ENCODE peak calls at places on chromosomes 1 and 21, in four cellular contexts. I is sigmoid colon, W is AG09309, C is AG04450. O is an unnamed sample.

GRCh38 chr21:29265690-29266479 is 32.8 kb upstream of the BACH1 start:
- DNase-seq in C (no peak), W (no peak), I (no peak), O (no peak)

GRCh38 chr1:29346573-29346972 is 110.3 kb downstream of the PTPRU start:
- DNase-seq in I (peak), C (no peak), W (no peak), O (no peak)

GRCh38 chr1:234977891-234978396 is 150.7 kb downstream of the TOMM20 start:
- DNase-seq in I (peak), C (no peak), W (no peak), O (no peak)

GRCh38 chr1:43383449-43383848 is 6.2 kb downstream of the MED8 start:
- DNase-seq in W (no peak), I (no peak), C (no peak), O (no peak)

GRCh38 chr1:201990427-201990826 is 8.0 kb downstream of the RNPEP start:
- DNase-seq in W (no peak), I (no peak), C (no peak), O (no peak)

GRCh38 chr1:156625436-156626078 is 6.3 kb downstream of the HAPLN2 start:
- DNase-seq in C (no peak), I (peak), W (no peak), O (peak)

GRCh38 chr21:43752758-43753438 is 23.2 kb downstream of the CSTB start:
- DNase-seq in I (no peak), W (no peak), C (no peak), O (no peak)

GRCh38 chr1:15703562-15703961 is 19.4 kb downstream of the PLEKHM2 start:
- DNase-seq in I (peak), W (peak), C (peak), O (peak)

GRCh38 chr1:235990376-235990795 is 74.5 kb downstream of the NID1 start:
- DNase-seq in I (no peak), W (no peak), C (no peak), O (peak)

GRCh38 chr1:109266965-109267364 is 16.0 kb downstream of the PSRC1 start:
- DNase-seq in W (no peak), I (no peak), C (no peak), O (peak)

GRCh38 chr1:153428790-153429189 is 12.5 kb downstream of the S100A7A start:
- DNase-seq in I (no peak), C (no peak), W (no peak), O (no peak)

GRCh38 chr1:34013958-34014737 is 150.3 kb downstream of the HMGB4 start:
- DNase-seq in C (no peak), I (no peak), W (no peak), O (no peak)

GRCh38 chr1:116834605-116835004 is 75.1 kb upstream of the PTGFRN start:
- DNase-seq in I (no peak), W (no peak), C (no peak), O (no peak)

GRCh38 chr1:214475746-214476145 is 75.7 kb downstream of the PTPN14 start:
- DNase-seq in I (no peak), C (no peak), W (no peak), O (no peak)

GRCh38 chr1:77584884-77585283 is 97.6 kb downstream of the ZZZ3 start:
- DNase-seq in I (no peak), W (no peak), C (no peak), O (no peak)

GRCh38 chr1:78340006-78340405 is 150.8 kb upstream of the PTGFR start:
- DNase-seq in C (peak), I (no peak), W (peak), O (peak)

GRCh38 chr1:244854175-244854574 is 10.2 kb downstream of the HNRNPU start:
- DNase-seq in I (no peak), W (no peak), C (no peak), O (no peak)

GRCh38 chr1:229001467-229001866 is 266.2 kb downstream of the RHOU start:
- DNase-seq in W (no peak), C (no peak), I (no peak), O (no peak)

GRCh38 chr1:176178316-176178715 is 28.8 kb downstream of the COP1 start:
- DNase-seq in C (no peak), W (no peak), I (no peak), O (peak)

GRCh38 chr1:160726498-160727391 is 12.3 kb upstream of the SLAMF7 start:
- DNase-seq in C (peak), W (no peak), I (no peak), O (peak)

GRCh38 chr1:157562515-157562914 is 10.2 kb upstream of the FCRL5 start:
- DNase-seq in W (no peak), C (no peak), I (no peak), O (no peak)

GRCh38 chr1:187342495-187342894 is 513.7 kb downstream of the PLA2G4A start:
- DNase-seq in C (peak), I (no peak), W (no peak), O (no peak)

GRCh38 chr1:112722601-112723510 is 7.7 kb upstream of the PPM1J start:
- DNase-seq in W (no peak), I (no peak), C (no peak), O (peak)

GRCh38 chr1:100511058-100511457 is 26.9 kb upstream of the GPR88 start:
- DNase-seq in C (no peak), W (no peak), I (no peak), O (no peak)

GRCh38 chr21:15241997-15242767 is 177.4 kb upstream of the NRIP1 start:
- DNase-seq in C (no peak), W (no peak), I (no peak), O (no peak)

GRCh38 chr1:214957330-214958137 is 125.0 kb upstream of the KCNK2 start:
- DNase-seq in I (no peak), C (peak), W (peak), O (peak)

GRCh38 chr1:175132456-175132855 is 60.1 kb downstream of the KIAA0040 start:
- DNase-seq in I (no peak), C (no peak), W (peak), O (peak)

GRCh38 chr1:22806584-22806983 is 95.9 kb downstream of the EPHB2 start:
- DNase-seq in C (no peak), I (no peak), W (no peak), O (no peak)

DNA sequence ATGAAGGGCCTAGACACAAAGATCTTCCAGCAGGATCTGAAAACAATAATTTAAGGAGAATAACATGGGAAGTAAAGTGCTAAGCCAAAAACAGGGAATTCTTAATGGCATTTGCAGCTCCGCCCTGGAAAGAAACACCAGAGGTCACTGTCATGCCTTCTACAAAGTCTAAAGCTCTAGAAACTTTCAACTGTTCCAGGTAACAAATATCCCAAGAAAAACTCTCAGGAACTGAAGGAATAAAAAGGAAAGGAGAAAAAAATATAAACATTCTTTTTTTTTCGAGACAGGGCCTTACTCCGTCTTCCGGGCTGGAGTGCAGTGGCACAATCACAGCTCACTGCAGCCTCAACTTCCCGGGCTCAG is 13.2 kb downstream of the ZC3H12A start:
- DNase-seq in W (no peak), C (no peak), I (no peak), O (no peak)
- TF ChIP-seq CTCF in W (no peak), C (no peak), I (no peak), O (no peak)

DNA sequence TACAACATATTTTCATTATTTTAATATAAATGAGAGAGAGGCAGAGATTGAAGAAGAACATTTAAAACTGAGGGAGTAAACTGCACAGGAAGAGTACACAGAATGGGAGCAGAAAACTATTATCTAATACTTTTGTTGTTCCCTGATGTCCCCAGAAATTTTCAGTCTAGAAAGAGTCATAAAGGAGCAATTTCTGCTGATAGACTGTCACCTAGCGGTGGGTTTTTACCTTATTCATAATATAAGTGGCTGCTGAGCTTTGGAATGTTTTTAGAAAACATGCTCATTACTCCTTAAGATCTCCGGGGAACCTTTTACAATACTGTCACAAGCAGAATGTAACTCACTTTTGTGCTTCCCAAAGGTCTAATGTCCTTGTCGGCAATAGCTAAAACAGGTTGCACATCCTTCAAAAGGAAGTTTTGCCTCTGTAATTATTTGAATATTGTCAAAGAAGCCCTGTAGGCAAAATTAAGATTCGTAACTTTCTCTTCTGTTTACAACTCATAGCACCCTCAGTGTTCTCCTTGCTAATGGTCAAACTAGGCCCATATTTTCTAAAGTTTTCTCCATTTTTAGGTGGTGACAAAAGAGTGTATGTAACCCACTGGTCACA is 4.9 kb upstream of the NPL start:
- DNase-seq in W (peak), C (no peak), I (no peak), O (peak)
- H3K4me3 ChIP-seq in W (no peak), C (no peak), I (no peak), O (no peak)

GRCh38 chr1:91589438-91589837 is 88.8 kb downstream of the CDC7 start:
- DNase-seq in C (no peak), W (no peak), I (no peak), O (no peak)
- TF ChIP-seq CTCF in C (peak), W (no peak), I (no peak), O (no peak)

DNA sequence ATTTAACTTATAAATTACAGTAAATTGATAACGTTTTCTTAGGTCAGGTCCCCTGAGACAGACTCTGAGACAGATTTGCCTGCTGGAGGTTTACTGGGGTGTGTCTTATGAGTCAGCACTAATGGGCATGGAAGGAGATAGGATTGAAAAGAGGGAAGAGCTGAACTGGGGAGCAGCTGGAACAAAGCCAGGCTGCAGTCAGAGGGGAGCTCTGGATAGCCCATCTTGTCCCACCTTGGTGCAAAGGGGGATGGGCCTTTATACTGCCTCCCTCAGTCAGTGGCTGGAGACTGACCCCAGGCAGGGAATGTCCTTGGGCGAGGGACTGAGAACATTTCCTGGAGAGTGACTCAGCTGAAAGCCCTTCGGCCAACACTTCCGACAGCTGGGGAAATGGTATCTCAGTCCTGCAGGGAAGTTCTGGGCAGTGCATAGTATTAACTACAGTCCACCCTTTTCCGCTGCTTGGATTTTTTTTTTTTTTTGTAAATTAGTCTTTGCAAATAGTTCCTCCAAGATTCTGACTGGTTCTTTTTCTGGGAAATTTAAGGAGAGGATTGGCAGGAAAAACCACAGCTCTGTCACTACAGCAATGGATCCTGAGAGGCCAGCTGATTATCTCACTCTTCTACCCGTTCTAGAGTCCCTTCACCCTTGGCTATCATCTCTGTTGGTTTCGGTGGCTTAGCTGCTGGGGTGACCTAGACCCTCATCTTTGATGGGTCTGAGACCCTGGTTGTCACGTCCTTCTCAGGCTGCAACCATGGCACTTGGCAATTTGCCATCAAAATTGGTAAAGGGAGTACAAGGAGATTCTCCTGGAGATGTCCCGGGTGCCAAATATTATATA is 39.2 kb upstream of the CDC42BPA start:
- DNase-seq in I (peak), C (peak), W (no peak), O (peak)
- H3K4me3 ChIP-seq in I (no peak), C (no peak), W (no peak), O (peak)

GRCh38 chr1:170669036-170669435 is 5.1 kb downstream of the PRRX1 start:
- DNase-seq in C (no peak), W (no peak), I (no peak), O (no peak)

GRCh38 chr1:170669586-170670332 is 5.8 kb downstream of the PRRX1 start:
- DNase-seq in I (no peak), C (no peak), W (no peak), O (no peak)

GRCh38 chr1:170668301-170668789 is 4.4 kb downstream of the PRRX1 start:
- DNase-seq in C (no peak), I (no peak), W (no peak), O (no peak)

GRCh38 chr1:170671629-170671963 is 7.7 kb downstream of the PRRX1 start:
- DNase-seq in W (no peak), I (no peak), C (no peak), O (no peak)

GRCh38 chr1:170670751-170671628 is 7.1 kb downstream of the PRRX1 start:
- DNase-seq in W (no peak), I (no peak), C (no peak), O (no peak)
- TF ChIP-seq CTCF in W (peak), I (no peak), C (peak), O (peak)

DNA sequence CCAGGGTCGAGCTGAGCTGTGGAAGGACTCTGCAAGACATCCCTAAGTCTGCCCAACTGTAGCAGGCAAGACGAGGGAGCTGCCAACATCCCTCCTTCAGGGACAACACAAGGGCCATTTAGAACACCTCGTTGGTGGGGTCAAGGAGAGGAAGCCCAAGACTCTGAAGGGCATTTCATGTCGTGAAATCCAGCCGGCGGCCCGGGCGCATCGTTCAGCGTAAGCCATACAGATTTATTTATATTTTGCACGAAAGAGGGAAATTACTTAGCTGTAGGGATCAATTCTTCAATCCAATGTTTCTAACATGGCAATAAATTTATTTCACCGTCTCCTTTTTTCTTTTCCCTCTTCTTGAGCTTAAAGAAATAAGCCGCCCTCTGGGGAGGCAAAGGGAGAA is 101.6 kb upstream of the ZC3H12A start:
- DNase-seq in I (peak), W (no peak), C (no peak), O (no peak)
- H3K4me3 ChIP-seq in I (no peak), W (no peak), C (no peak), O (no peak)